ENCODE peak calls at places on chromosomes 16 and 17, in four cellular contexts. K is WTC11, S is HCT116, G is HepG2. C is an unnamed sample.

GRCh38 chr17:673200-673681 is 41.4 kb downstream of the VPS53 start:
- DNase-seq in K (peak), S (no peak), G (no peak), C (no peak)

GRCh38 chr16:24975428-24975889 is 39.7 kb downstream of the ARHGAP17 start:
- DNase-seq in K (no peak), S (no peak), G (no peak), C (no peak)

GRCh38 chr17:49817993-49818392 is 29.5 kb downstream of the KAT7 start:
- DNase-seq in K (no peak), S (no peak), G (no peak), C (no peak)

GRCh38 chr17:78143214-78144145 is 2.7 kb upstream of the C17orf99 start:
- DNase-seq in K (no peak), S (no peak), G (no peak), C (no peak)

GRCh38 chr16:72963921-72964320 is 84.0 kb downstream of the ZFHX3 start:
- DNase-seq in K (no peak), S (no peak), G (no peak), C (no peak)

GRCh38 chr17:68291836-68292688 is 767 bp downstream of the ARSG start:
- DNase-seq in K (peak), S (peak), G (peak), C (peak)

GRCh38 chr17:43612515-43612914 is 49.2 kb downstream of the MEOX1 start:
- DNase-seq in K (no peak), S (no peak), G (peak), C (no peak)

GRCh38 chr17:41614098-41614497 is 1.5 kb upstream of the KRT16 start:
- DNase-seq in K (no peak), S (no peak), G (no peak), C (no peak)

GRCh38 chr17:61522088-61522487 is 68.9 kb downstream of the NACA2 start:
- DNase-seq in K (no peak), S (no peak), G (no peak), C (no peak)

GRCh38 chr17:43784628-43785101 is 4.4 kb downstream of the CFAP97D1 start:
- DNase-seq in K (no peak), S (no peak), G (peak), C (no peak)

GRCh38 chr17:79739148-79740062 is 8.7 kb downstream of the ENPP7 start:
- DNase-seq in K (no peak), S (no peak), G (peak), C (no peak)

GRCh38 chr16:30075503-30076275 is at the start of gene PPP4C:
- DNase-seq in K (peak), S (peak), G (peak), C (peak)

GRCh38 chr17:4881761-4882555 is 17.4 kb upstream of the C17orf107 start:
- DNase-seq in K (peak), S (no peak), G (peak), C (peak)

GRCh38 chr17:17952691-17953090 is 19.5 kb downstream of the TOM1L2 start:
- DNase-seq in K (peak), S (no peak), G (no peak), C (no peak)

GRCh38 chr16:67022531-67023214 is 6.3 kb upstream of the CBFB start:
- DNase-seq in K (no peak), S (no peak), G (no peak), C (no peak)

GRCh38 chr17:64020068-64020766 is at the start of gene ICAM2:
- DNase-seq in K (no peak), S (no peak), G (no peak), C (no peak)

GRCh38 chr16:70800306-70800705 is 652 bp downstream of the VAC14 start:
- DNase-seq in K (no peak), S (no peak), G (no peak), C (no peak)

GRCh38 chr16:31110106-31111034 is 2.2 kb downstream of the BCKDK start:
- DNase-seq in K (no peak), S (no peak), G (no peak), C (no peak)

GRCh38 chr16:22317001-22317530 is 19.9 kb downstream of the POLR3E start:
- DNase-seq in K (no peak), S (no peak), G (no peak), C (no peak)

GRCh38 chr16:80509872-80510271 is 30.9 kb upstream of the DYNLRB2 start:
- DNase-seq in K (no peak), S (no peak), G (no peak), C (no peak)

GRCh38 chr17:47180337-47180736 is 8.8 kb downstream of the CDC27 start:
- DNase-seq in K (no peak), S (no peak), G (peak), C (no peak)

GRCh38 chr17:386145-386876 is 33.7 kb upstream of the RPH3AL start:
- DNase-seq in K (peak), S (peak), G (peak), C (peak)

GRCh38 chr17:56351675-56352074 is 198.4 kb downstream of the ANKFN1 start:
- DNase-seq in K (no peak), S (no peak), G (no peak), C (no peak)

GRCh38 chr17:43669971-43670644 is 8.4 kb upstream of the MEOX1 start:
- DNase-seq in K (peak), S (no peak), G (peak), C (peak)

GRCh38 chr16:72073831-72074230 is 10.8 kb downstream of the HPR start:
- DNase-seq in K (no peak), S (no peak), G (no peak), C (no peak)

GRCh38 chr16:22861585-22861984 is 47.6 kb downstream of the HS3ST2 start:
- DNase-seq in K (no peak), S (no peak), G (no peak), C (no peak)

GRCh38 chr16:4322121-4323035 is 6.5 kb downstream of the GLIS2 start:
- DNase-seq in K (no peak), S (no peak), G (no peak), C (no peak)

GRCh38 chr17:2393184-2393953 is 7.5 kb downstream of the MNT start:
- DNase-seq in K (peak), S (no peak), G (peak), C (peak)

GRCh38 chr17:39968731-39969130 is 5.9 kb downstream of the GSDMA start:
- DNase-seq in K (no peak), S (no peak), G (no peak), C (no peak)

GRCh38 chr17:560379-560935 is 154.2 kb downstream of the VPS53 start:
- DNase-seq in K (no peak), S (no peak), G (no peak), C (no peak)

GRCh38 chr17:48241131-48241591 is 133.6 kb downstream of the SNX11 start:
- DNase-seq in K (no peak), S (peak), G (no peak), C (no peak)

GRCh38 chr16:86517652-86518258 is 7.4 kb downstream of the FOXF1 start:
- DNase-seq in K (peak), S (peak), G (peak), C (peak)
- TF ChIP-seq SP1 in K (no peak), S (no peak), G (no peak), C (no peak)

GRCh38 chr17:58141505-58141904 is 6.7 kb upstream of the OR4D1 start:
- DNase-seq in K (no peak), S (no peak), G (no peak), C (no peak)

GRCh38 chr17:58136669-58137279 is 11.4 kb upstream of the OR4D1 start:
- DNase-seq in K (peak), S (peak), G (peak), C (peak)
- TF ChIP-seq SP1 in K (no peak), S (no peak), G (no peak), C (no peak)

GRCh38 chr17:83053021-83053778 is 26.2 kb upstream of the METRNL start:
- DNase-seq in K (no peak), S (no peak), G (no peak), C (no peak)

GRCh38 chr17:83052241-83052564 is 27.2 kb upstream of the METRNL start:
- DNase-seq in K (no peak), S (no peak), G (no peak), C (no peak)

GRCh38 chr17:83054518-83055125 is 24.8 kb upstream of the METRNL start:
- DNase-seq in K (no peak), S (no peak), G (no peak), C (no peak)

GRCh38 chr17:83055911-83056582 is 23.4 kb upstream of the METRNL start:
- DNase-seq in K (no peak), S (no peak), G (peak), C (no peak)

GRCh38 chr17:83053779-83054451 is 25.5 kb upstream of the METRNL start:
- DNase-seq in K (no peak), S (no peak), G (no peak), C (no peak)
- TF ChIP-seq SP1 in K (no peak), S (no peak), G (no peak), C (no peak)

GRCh38 chr17:72342582-72343527 is 222.0 kb downstream of the SOX9 start:
- DNase-seq in K (no peak), S (no peak), G (no peak), C (no peak)
- TF ChIP-seq SP1 in K (no peak), S (no peak), G (no peak), C (no peak)

DNA sequence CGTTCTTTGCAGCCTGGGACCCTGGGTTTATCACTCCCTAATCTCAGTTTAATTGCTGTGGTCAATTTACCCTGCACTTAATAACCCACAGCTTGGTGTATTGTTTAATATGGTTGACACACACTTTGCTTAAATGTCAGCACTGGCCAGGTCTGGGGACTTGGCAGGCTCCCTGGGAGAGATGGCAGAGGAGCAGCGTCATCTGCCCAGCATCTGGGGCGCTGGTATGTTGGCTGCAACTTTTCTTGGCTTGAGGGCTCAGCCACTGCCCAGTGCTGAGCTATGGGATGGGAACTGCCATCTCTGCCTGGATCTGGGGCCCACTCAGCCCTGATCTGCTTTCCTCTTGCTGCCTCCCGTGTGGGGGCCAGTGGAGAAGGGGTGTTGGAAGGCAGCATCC is 115.7 kb upstream of the IRX3 start:
- DNase-seq in K (no peak), S (no peak), G (no peak), C (no peak)
- TF ChIP-seq SP1 in K (no peak), S (no peak), G (no peak), C (no peak)

GRCh38 chr17:50944054-50944901 is 78.1 kb upstream of the TOB1 start:
- DNase-seq in K (peak), S (no peak), G (peak), C (peak)
- TF ChIP-seq SP1 in K (peak), S (no peak), G (no peak), C (no peak)

GRCh38 chr16:11482946-11483748 is 103.6 kb downstream of the LITAF start:
- DNase-seq in K (no peak), S (no peak), G (no peak), C (no peak)

GRCh38 chr16:11488304-11488703 is 98.4 kb downstream of the LITAF start:
- DNase-seq in K (no peak), S (no peak), G (no peak), C (no peak)

GRCh38 chr16:11487289-11487688 is 99.4 kb downstream of the LITAF start:
- DNase-seq in K (no peak), S (no peak), G (no peak), C (no peak)

GRCh38 chr16:11484691-11485258 is 101.9 kb downstream of the LITAF start:
- DNase-seq in K (no peak), S (no peak), G (no peak), C (no peak)

DNA sequence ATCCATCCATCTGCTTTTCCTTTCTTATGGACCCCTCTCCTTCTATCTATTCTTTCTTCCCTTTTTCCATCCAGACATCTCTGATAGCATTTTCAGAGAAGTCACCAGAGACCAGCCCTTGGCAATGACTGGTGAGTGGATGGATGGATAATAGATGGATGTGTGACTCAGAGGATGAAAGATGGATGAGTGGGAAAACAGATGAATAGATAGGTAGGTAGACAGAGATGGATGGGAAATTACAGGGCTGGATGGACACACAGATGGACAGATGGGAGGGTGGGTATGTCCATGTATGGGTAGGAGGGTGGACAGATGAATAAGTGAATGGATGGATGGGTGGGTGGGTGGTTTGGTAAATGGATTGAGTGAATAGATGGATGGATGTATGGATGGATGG is 101.0 kb downstream of the LITAF start:
- DNase-seq in K (no peak), S (no peak), G (no peak), C (no peak)
- TF ChIP-seq SP1 in K (no peak), S (no peak), G (no peak), C (no peak)

DNA sequence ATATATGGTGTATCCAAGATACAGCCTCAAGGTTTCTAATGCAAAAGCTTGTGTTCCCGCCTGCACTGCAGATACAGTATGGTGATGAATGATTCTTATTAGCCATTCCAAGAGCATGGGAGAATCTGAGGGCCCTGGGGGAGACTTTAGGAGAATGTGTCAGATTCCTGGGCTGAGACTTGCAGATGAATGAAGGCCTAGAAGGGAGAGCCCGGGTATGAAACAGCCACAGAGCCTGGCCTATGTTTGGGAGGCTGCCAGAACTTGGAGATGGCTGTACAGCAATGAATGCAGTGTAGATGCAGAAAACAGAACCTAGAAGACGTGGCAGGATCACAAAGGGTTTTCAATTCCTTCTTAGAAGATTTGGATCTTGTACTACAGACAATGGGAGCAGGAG is 510.8 kb downstream of the HAPSTR1 start:
- DNase-seq in K (no peak), S (no peak), G (no peak), C (no peak)
- TF ChIP-seq SP1 in K (no peak), S (no peak), G (no peak), C (no peak)

DNA sequence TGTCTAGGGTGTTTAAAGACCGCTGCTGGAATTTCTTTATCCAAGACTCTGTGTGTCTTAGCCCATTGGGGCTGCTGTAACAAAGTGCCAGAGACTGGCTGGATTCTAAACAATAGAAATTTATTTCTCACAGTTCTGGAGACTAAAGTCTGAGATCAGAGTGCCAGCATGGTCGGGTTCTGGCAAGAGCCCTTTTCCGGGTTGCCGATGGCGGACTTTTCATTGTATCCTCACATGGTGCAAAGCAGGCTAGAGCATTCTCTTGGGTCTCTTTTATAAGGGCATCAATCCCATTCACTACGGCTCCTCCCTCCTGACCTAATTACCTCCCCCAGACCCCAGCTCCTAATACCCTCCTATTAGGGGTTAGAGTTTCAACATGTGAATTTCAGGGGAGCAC is 9.5 kb downstream of the NLRC5 start:
- DNase-seq in K (no peak), S (no peak), G (no peak), C (no peak)
- TF ChIP-seq SP1 in K (no peak), S (no peak), G (no peak), C (no peak)

C was measured in HEK293T.